ENCODE peak calls at places on chromosomes 16 and 17, in four cellular contexts. One of them, this sample, is unnamed.
A peak's percentile ranks its signal among the peaks of the same experiment; 100 is the strongest.

GRCh38 chr17:80413771-80414507 is 1.0 kb upstream of the ENDOV start:
- DNase-seq in mesendoderm: no peak
- DNase-seq in iPS DF 6.9: no peak
- DNase-seq in cardiac muscle cell: no peak
- DNase-seq in this sample: no peak

GRCh38 chr17:29140051-29140582 is 40.1 kb downstream of the MYO18A start:
- DNase-seq in mesendoderm: peak; percentile 78
- DNase-seq in iPS DF 6.9: no peak
- DNase-seq in cardiac muscle cell: peak; percentile 71
- DNase-seq in this sample: peak; percentile 87

GRCh38 chr16:14409563-14409962 is 220.5 kb downstream of the PARN start:
- DNase-seq in mesendoderm: no peak
- DNase-seq in iPS DF 6.9: no peak
- DNase-seq in cardiac muscle cell: peak; percentile 92
- DNase-seq in this sample: no peak

GRCh38 chr16:22217890-22218730 is 12.0 kb downstream of the EEF2K start:
- DNase-seq in mesendoderm: peak; percentile 44
- DNase-seq in iPS DF 6.9: no peak
- DNase-seq in cardiac muscle cell: no peak
- DNase-seq in this sample: peak; percentile 64

GRCh38 chr17:36464765-36465088 is 21.8 kb upstream of the ZNHIT3 start:
- DNase-seq in mesendoderm: no peak
- DNase-seq in iPS DF 6.9: no peak
- DNase-seq in cardiac muscle cell: no peak
- DNase-seq in this sample: no peak

GRCh38 chr17:6231465-6231864 is 161.3 kb downstream of the WSCD1 start:
- DNase-seq in mesendoderm: no peak
- DNase-seq in iPS DF 6.9: no peak
- DNase-seq in cardiac muscle cell: no peak
- DNase-seq in this sample: no peak

GRCh38 chr16:90027611-90028010 is 8.4 kb upstream of the DBNDD1 start:
- DNase-seq in mesendoderm: no peak
- DNase-seq in iPS DF 6.9: no peak
- DNase-seq in cardiac muscle cell: no peak
- DNase-seq in this sample: no peak

GRCh38 chr17:68054296-68054900 is 18.9 kb downstream of the KPNA2 start:
- DNase-seq in mesendoderm: no peak
- DNase-seq in iPS DF 6.9: no peak
- DNase-seq in cardiac muscle cell: peak; percentile 84
- DNase-seq in this sample: peak; percentile 28

GRCh38 chr17:5000237-5000639 is 2.5 kb downstream of the KIF1C start:
- DNase-seq in mesendoderm: peak; percentile 18
- DNase-seq in iPS DF 6.9: no peak
- DNase-seq in cardiac muscle cell: peak; percentile 60
- DNase-seq in this sample: peak; percentile 81

GRCh38 chr16:733382-734207 is 6.7 kb downstream of the HAGHL start:
- DNase-seq in mesendoderm: peak; percentile 34
- DNase-seq in iPS DF 6.9: no peak
- DNase-seq in cardiac muscle cell: no peak
- DNase-seq in this sample: no peak

GRCh38 chr16:12067714-12068401 is 91.3 kb downstream of the SNX29 start:
- DNase-seq in mesendoderm: peak; percentile 76
- DNase-seq in iPS DF 6.9: peak; percentile 70
- DNase-seq in cardiac muscle cell: peak; percentile 92
- DNase-seq in this sample: no peak

GRCh38 chr16:26816885-26817571 is 249.7 kb upstream of the C16orf82 start:
- DNase-seq in mesendoderm: no peak
- DNase-seq in iPS DF 6.9: no peak
- DNase-seq in cardiac muscle cell: no peak
- DNase-seq in this sample: no peak

GRCh38 chr17:34645636-34646035 is 66.3 kb downstream of the TMEM132E start:
- DNase-seq in mesendoderm: no peak
- DNase-seq in iPS DF 6.9: no peak
- DNase-seq in cardiac muscle cell: peak; percentile 13
- DNase-seq in this sample: no peak

GRCh38 chr16:31519746-31520145 is 8.0 kb upstream of the AHSP start:
- DNase-seq in mesendoderm: no peak
- DNase-seq in iPS DF 6.9: no peak
- DNase-seq in cardiac muscle cell: no peak
- DNase-seq in this sample: no peak

GRCh38 chr16:68263559-68264127 is 683 bp upstream of the SLC7A6 start:
- DNase-seq in mesendoderm: no peak
- DNase-seq in iPS DF 6.9: no peak
- DNase-seq in cardiac muscle cell: no peak
- DNase-seq in this sample: no peak

GRCh38 chr17:17313350-17313991 is 10.3 kb downstream of the NT5M start:
- DNase-seq in mesendoderm: peak; percentile 78
- DNase-seq in iPS DF 6.9: peak; percentile 29
- DNase-seq in cardiac muscle cell: peak; percentile 30
- DNase-seq in this sample: no peak

GRCh38 chr16:57645691-57646387 is 17.4 kb downstream of the ADGRG1 start:
- DNase-seq in mesendoderm: no peak
- DNase-seq in iPS DF 6.9: no peak
- DNase-seq in cardiac muscle cell: peak; percentile 63
- DNase-seq in this sample: peak; percentile 66

GRCh38 chr16:55248494-55248893 is 75.5 kb upstream of the IRX6 start:
- DNase-seq in mesendoderm: peak; percentile 5
- DNase-seq in iPS DF 6.9: no peak
- DNase-seq in cardiac muscle cell: no peak
- DNase-seq in this sample: no peak

GRCh38 chr16:72286936-72287620 is 115.1 kb upstream of the PMFBP1 start:
- DNase-seq in mesendoderm: no peak
- DNase-seq in iPS DF 6.9: no peak
- DNase-seq in cardiac muscle cell: no peak
- DNase-seq in this sample: no peak

GRCh38 chr16:48291754-48292153 is 44.4 kb upstream of the ABCC11 start:
- DNase-seq in mesendoderm: no peak
- DNase-seq in iPS DF 6.9: no peak
- DNase-seq in cardiac muscle cell: no peak
- DNase-seq in this sample: no peak

GRCh38 chr17:74206332-74206818 is 2.9 kb downstream of the RPL38 start:
- DNase-seq in mesendoderm: peak; percentile 31
- DNase-seq in iPS DF 6.9: no peak
- DNase-seq in cardiac muscle cell: no peak
- DNase-seq in this sample: no peak
- H3K4me1 ChIP-seq in mesendoderm: peaks cover 8% of the 10 kb centered on the region
- H3K4me1 ChIP-seq in iPS DF 6.9: peaks cover 10% of the 10 kb centered on the region
- H3K4me1 ChIP-seq in cardiac muscle cell: peaks cover 16% of the 10 kb centered on the region
- H3K4me1 ChIP-seq in this sample: no peaks in the 10 kb centered on the region

GRCh38 chr16:46790599-46791270 is 40.2 kb downstream of the C16orf87 start:
- DNase-seq in mesendoderm: no peak
- DNase-seq in iPS DF 6.9: no peak
- DNase-seq in cardiac muscle cell: no peak
- DNase-seq in this sample: no peak

GRCh38 chr16:46793841-46794240 is 37.1 kb downstream of the C16orf87 start:
- DNase-seq in mesendoderm: no peak
- DNase-seq in iPS DF 6.9: no peak
- DNase-seq in cardiac muscle cell: no peak
- DNase-seq in this sample: no peak

GRCh38 chr16:46787909-46788308 is 39.8 kb upstream of the MYLK3 start:
- DNase-seq in mesendoderm: no peak
- DNase-seq in iPS DF 6.9: no peak
- DNase-seq in cardiac muscle cell: no peak
- DNase-seq in this sample: no peak

GRCh38 chr16:46789075-46789474 is 40.9 kb upstream of the MYLK3 start:
- DNase-seq in mesendoderm: no peak
- DNase-seq in iPS DF 6.9: no peak
- DNase-seq in cardiac muscle cell: no peak
- DNase-seq in this sample: no peak

GRCh38 chr16:46789499-46790414 is 41.2 kb downstream of the C16orf87 start:
- DNase-seq in mesendoderm: peak; percentile 84
- DNase-seq in iPS DF 6.9: peak; percentile 47
- DNase-seq in cardiac muscle cell: peak; percentile 68
- DNase-seq in this sample: peak; percentile 77
- H3K27ac ChIP-seq in mesendoderm: peak overlapping the region; percentile 32
- H3K27ac ChIP-seq in iPS DF 6.9: no peak overlapping the region
- H3K27ac ChIP-seq in cardiac muscle cell: peak overlapping the region; percentile 76
- H3K27ac ChIP-seq in this sample: peak overlapping the region; percentile 40

GRCh38 chr17:42413464-42414040 is 9.5 kb downstream of the CAVIN1 start:
- DNase-seq in mesendoderm: no peak
- DNase-seq in iPS DF 6.9: no peak
- DNase-seq in cardiac muscle cell: peak; percentile 24
- DNase-seq in this sample: no peak

GRCh38 chr17:42411321-42411820 is 11.7 kb downstream of the CAVIN1 start:
- DNase-seq in mesendoderm: no peak
- DNase-seq in iPS DF 6.9: no peak
- DNase-seq in cardiac muscle cell: no peak
- DNase-seq in this sample: no peak

GRCh38 chr17:42414782-42415409 is 8.2 kb downstream of the CAVIN1 start:
- DNase-seq in mesendoderm: no peak
- DNase-seq in iPS DF 6.9: no peak
- DNase-seq in cardiac muscle cell: no peak
- DNase-seq in this sample: no peak

GRCh38 chr17:42409467-42410351 is 13.3 kb downstream of the CAVIN1 start:
- DNase-seq in mesendoderm: no peak
- DNase-seq in iPS DF 6.9: no peak
- DNase-seq in cardiac muscle cell: peak; percentile 95
- DNase-seq in this sample: peak; percentile 89

GRCh38 chr17:42411905-42412679 is 11.0 kb downstream of the CAVIN1 start:
- DNase-seq in mesendoderm: no peak
- DNase-seq in iPS DF 6.9: no peak
- DNase-seq in cardiac muscle cell: no peak
- DNase-seq in this sample: no peak
- H3K4me1 ChIP-seq in mesendoderm: no peaks in the 10 kb centered on the region
- H3K4me1 ChIP-seq in iPS DF 6.9: peaks cover 1% of the 10 kb centered on the region
- H3K4me1 ChIP-seq in cardiac muscle cell: no peaks in the 10 kb centered on the region
- H3K4me1 ChIP-seq in this sample: peaks cover 44% of the 10 kb centered on the region

DNA sequence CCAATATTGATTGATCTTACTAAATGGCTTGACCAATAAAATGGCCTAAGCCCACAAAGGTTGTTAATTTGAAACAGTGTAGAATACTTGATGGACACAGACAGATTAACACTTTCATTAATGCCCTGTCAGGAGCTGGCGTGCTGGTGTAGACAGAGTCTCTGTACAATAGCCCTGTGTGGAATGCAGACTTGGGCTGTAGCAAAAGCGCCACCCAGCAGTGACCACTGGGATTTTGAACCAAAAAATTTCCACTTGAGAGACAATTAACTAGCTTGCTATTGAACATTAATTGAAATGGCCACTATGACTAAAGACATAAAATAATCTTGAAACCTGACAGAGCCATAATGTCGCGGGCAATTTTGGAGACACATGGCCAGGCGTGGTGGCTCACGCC is 19.7 kb upstream of the GUCY2D start:
- DNase-seq in mesendoderm: no peak
- DNase-seq in iPS DF 6.9: no peak
- DNase-seq in cardiac muscle cell: peak; percentile 68
- DNase-seq in this sample: no peak
- H3K27ac ChIP-seq in mesendoderm: no peak overlapping the region
- H3K27ac ChIP-seq in iPS DF 6.9: no peak overlapping the region
- H3K27ac ChIP-seq in cardiac muscle cell: no peak overlapping the region
- H3K27ac ChIP-seq in this sample: no peak overlapping the region

GRCh38 chr17:50147841-50148225 is 2.6 kb downstream of the PPP1R9B start:
- DNase-seq in mesendoderm: peak; percentile 77
- DNase-seq in iPS DF 6.9: no peak
- DNase-seq in cardiac muscle cell: peak; percentile 56
- DNase-seq in this sample: no peak
- H3K4me1 ChIP-seq in mesendoderm: peaks cover 11% of the 10 kb centered on the region
- H3K4me1 ChIP-seq in iPS DF 6.9: peaks cover 5% of the 10 kb centered on the region
- H3K4me1 ChIP-seq in cardiac muscle cell: peaks cover 16% of the 10 kb centered on the region
- H3K4me1 ChIP-seq in this sample: no peaks in the 10 kb centered on the region

GRCh38 chr17:51563961-51564360 is 303.6 kb downstream of the UTP18 start:
- DNase-seq in mesendoderm: no peak
- DNase-seq in iPS DF 6.9: no peak
- DNase-seq in cardiac muscle cell: no peak
- DNase-seq in this sample: no peak
- H3K27ac ChIP-seq in mesendoderm: no peak overlapping the region
- H3K27ac ChIP-seq in iPS DF 6.9: no peak overlapping the region
- H3K27ac ChIP-seq in cardiac muscle cell: no peak overlapping the region
- H3K27ac ChIP-seq in this sample: no peak overlapping the region

GRCh38 chr16:49645263-49645662 is 210.6 kb downstream of the ZNF423 start:
- DNase-seq in mesendoderm: no peak
- DNase-seq in iPS DF 6.9: no peak
- DNase-seq in cardiac muscle cell: no peak
- DNase-seq in this sample: no peak
- H3K4me1 ChIP-seq in mesendoderm: no peaks in the 10 kb centered on the region
- H3K4me1 ChIP-seq in iPS DF 6.9: peaks cover 5% of the 10 kb centered on the region
- H3K4me1 ChIP-seq in cardiac muscle cell: peaks cover 10% of the 10 kb centered on the region
- H3K4me1 ChIP-seq in this sample: peaks cover 4% of the 10 kb centered on the region

GRCh38 chr16:88569614-88569984 is 604 bp upstream of the ZC3H18 start:
- DNase-seq in mesendoderm: no peak
- DNase-seq in iPS DF 6.9: no peak
- DNase-seq in cardiac muscle cell: peak; percentile 7
- DNase-seq in this sample: peak; percentile 34
- H3K27ac ChIP-seq in mesendoderm: no peak overlapping the region
- H3K27ac ChIP-seq in iPS DF 6.9: no peak overlapping the region
- H3K27ac ChIP-seq in cardiac muscle cell: no peak overlapping the region
- H3K27ac ChIP-seq in this sample: peak overlapping the region; percentile 77